ENCODE peak calls at places on chromosomes 16 and 17, in four cellular contexts. U, H, G and X are unnamed samples.

GRCh38 chr17:67376509-67376891 is 581 bp upstream of the PITPNC1 start:
- DNase-seq in U (no peak), H (no peak), G (no peak), X (no peak)

GRCh38 chr17:3956558-3956957 is 7.7 kb downstream of the ATP2A3 start:
- DNase-seq in U (no peak), H (no peak), G (no peak), X (no peak)

GRCh38 chr17:15169676-15170075 is 95.5 kb downstream of the PMP22 start:
- DNase-seq in U (no peak), H (no peak), G (no peak), X (no peak)

GRCh38 chr17:81471804-81472456 is 40.7 kb downstream of the ACTG1 start:
- DNase-seq in U (no peak), H (no peak), G (peak; percentile 99), X (no peak)

GRCh38 chr17:7590743-7591142 is 849 bp upstream of the SOX15 start:
- DNase-seq in U (no peak), H (no peak), G (no peak), X (no peak)

GRCh38 chr16:67843343-67843765 is 1.2 kb downstream of the THAP11 start:
- DNase-seq in U (no peak), H (no peak), G (no peak), X (no peak)

GRCh38 chr16:87047221-87048037 is 269.8 kb downstream of the C16orf95 start:
- DNase-seq in U (no peak), H (no peak), G (no peak), X (no peak)

GRCh38 chr17:27551701-27552466 is 79.1 kb upstream of the LGALS9 start:
- DNase-seq in U (no peak), H (no peak), G (peak; percentile 52), X (no peak)

GRCh38 chr17:80984749-80985148 is 6.9 kb upstream of the CHMP6 start:
- DNase-seq in U (no peak), H (no peak), G (no peak), X (no peak)

GRCh38 chr16:1042776-1043349 is 29.7 kb upstream of the SSTR5 start:
- DNase-seq in U (no peak), H (no peak), G (no peak), X (no peak)

GRCh38 chr17:29089601-29090044 is 46.7 kb downstream of the PIPOX start:
- DNase-seq in U (no peak), H (no peak), G (no peak), X (no peak)

GRCh38 chr16:87818533-87819161 is 50.7 kb downstream of the SLC7A5 start:
- DNase-seq in U (no peak), H (no peak), G (no peak), X (no peak)

GRCh38 chr17:51668155-51668962 is 408.0 kb downstream of the UTP18 start:
- DNase-seq in U (no peak), H (no peak), G (no peak), X (no peak)

GRCh38 chr16:85167589-85168537 is 55.6 kb upstream of the CIBAR2 start:
- DNase-seq in U (no peak), H (no peak), G (no peak), X (no peak)

GRCh38 chr17:2899911-2900310 is 103.7 kb downstream of the RAP1GAP2 start:
- DNase-seq in U (no peak), H (no peak), G (no peak), X (no peak)

GRCh38 chr17:43952724-43953666 is 745 bp downstream of the PYY start:
- DNase-seq in U (no peak), H (no peak), G (peak; percentile 90), X (no peak)

GRCh38 chr17:13416748-13417363 is 184.9 kb downstream of the HS3ST3A1 start:
- DNase-seq in U (no peak), H (no peak), G (no peak), X (no peak)

GRCh38 chr17:12683299-12683698 is 17.6 kb downstream of the MYOCD start:
- DNase-seq in U (no peak), H (no peak), G (no peak), X (no peak)

GRCh38 chr16:13995194-13995593 is 75.2 kb downstream of the ERCC4 start:
- DNase-seq in U (no peak), H (no peak), G (no peak), X (no peak)

GRCh38 chr17:7281953-7282751 is 634 bp downstream of the SLC2A4 start:
- DNase-seq in U (no peak), H (no peak), G (peak; percentile 44), X (no peak)

GRCh38 chr17:66567234-66568170 is 265.1 kb downstream of the PRKCA start:
- DNase-seq in U (peak; percentile 55), H (peak; percentile 23), G (peak; percentile 63), X (peak; percentile 29)

GRCh38 chr16:82793550-82794244 is 166.9 kb downstream of the CDH13 start:
- DNase-seq in U (no peak), H (no peak), G (no peak), X (no peak)

GRCh38 chr17:4588391-4588790 is 4.1 kb downstream of the SMTNL2 start:
- DNase-seq in U (no peak), H (no peak), G (no peak), X (no peak)

GRCh38 chr16:84519855-84520254 is 15.4 kb upstream of the MEAK7 start:
- DNase-seq in U (no peak), H (no peak), G (no peak), X (no peak)

GRCh38 chr17:79755591-79755990 is 22.4 kb upstream of the CBX2 start:
- DNase-seq in U (no peak), H (no peak), G (no peak), X (no peak)

GRCh38 chr16:6898896-6899295 is 433.7 kb upstream of the RBFOX1 start:
- DNase-seq in U (no peak), H (no peak), G (no peak), X (no peak)

GRCh38 chr16:85421338-85422123 is 191.6 kb upstream of the GSE1 start:
- DNase-seq in U (no peak), H (no peak), G (no peak), X (no peak)

GRCh38 chr17:19654342-19654886 is 5.9 kb downstream of the ALDH3A2 start:
- DNase-seq in U (no peak), H (no peak), G (no peak), X (no peak)

GRCh38 chr16:81522141-81522701 is 77.6 kb downstream of the CMIP start:
- DNase-seq in U (no peak), H (no peak), G (peak; percentile 85), X (no peak)

GRCh38 chr16:68839831-68840230 is 3.5 kb upstream of the TANGO6 start:
- DNase-seq in U (no peak), H (no peak), G (no peak), X (no peak)

GRCh38 chr17:30337393-30337999 is 3.6 kb upstream of the TMIGD1 start:
- DNase-seq in U (no peak), H (no peak), G (no peak), X (no peak)

GRCh38 chr17:4498461-4499397 is at the start of gene SPNS2:
- DNase-seq in U (no peak), H (no peak), G (peak; percentile 93), X (peak; percentile 94)

GRCh38 chr17:58384900-58385299 is 32.4 kb downstream of the RNF43 start:
- DNase-seq in U (no peak), H (no peak), G (no peak), X (no peak)

GRCh38 chr16:22728167-22728836 is 85.7 kb upstream of the HS3ST2 start:
- DNase-seq in U (no peak), H (no peak), G (no peak), X (no peak)

GRCh38 chr16:3788711-3789374 is 71.5 kb upstream of the TRAP1 start:
- DNase-seq in U (no peak), H (no peak), G (no peak), X (no peak)
- TF ChIP-seq POLR2AphosphoS5 in U (no peak), H (no peak), G (no peak), X (no peak)

GRCh38 chr17:55093358-55093757 is 124.8 kb downstream of the STXBP4 start:
- DNase-seq in U (no peak), H (no peak), G (no peak), X (no peak)

GRCh38 chr17:55089955-55090573 is 121.5 kb downstream of the STXBP4 start:
- DNase-seq in U (no peak), H (peak; percentile 79), G (peak; percentile 49), X (peak; percentile 8)

GRCh38 chr17:55086635-55087058 is 118.1 kb downstream of the STXBP4 start:
- DNase-seq in U (peak; percentile 1), H (no peak), G (no peak), X (no peak)

GRCh38 chr17:55089251-55089650 is 120.7 kb downstream of the STXBP4 start:
- DNase-seq in U (no peak), H (no peak), G (no peak), X (no peak)
- TF ChIP-seq SPI1 in U (no peak), H (no peak), G (no peak), X (no peak)

GRCh38 chr16:74868501-74868900 is 93.9 kb upstream of the FA2H start:
- DNase-seq in U (no peak), H (no peak), G (no peak), X (no peak)
- TF ChIP-seq POLR2AphosphoS5 in U (no peak), H (no peak), G (no peak), X (no peak)

GRCh38 chr16:28555593-28555992 is 1.9 kb downstream of the SGF29 start:
- DNase-seq in U (no peak), H (no peak), G (no peak), X (no peak)
- TF ChIP-seq SPI1 in U (no peak), H (no peak), G (no peak), X (no peak)

GRCh38 chr16:56684926-56685590 is 2.8 kb downstream of the MT1X start:
- DNase-seq in U (no peak), H (no peak), G (no peak), X (no peak)
- TF ChIP-seq POLR2AphosphoS5 in U (no peak), H (no peak), G (no peak), X (no peak)